ENCODE peak calls at places on chromosomes 2 and 18, in nine cellular contexts. One of them, this sample, is unnamed.

GRCh38 chr2:235047171-235048160 is 95.6 kb downstream of the SH3BP4 start:
- DNase-seq in breast epithelium: no peak
- DNase-seq in RPMI7951: no peak
- DNase-seq in pancreas: peak
- DNase-seq in fibroblast of pulmonary artery: no peak
- DNase-seq in NCI-H460: no peak
- DNase-seq in amniotic stem cell: no peak
- DNase-seq in neural crest cell: no peak
- DNase-seq in GM23338: no peak
- DNase-seq in this sample: no peak

GRCh38 chr2:75465317-75465998 is 95.3 kb downstream of the EVA1A start:
- DNase-seq in breast epithelium: no peak
- DNase-seq in RPMI7951: peak
- DNase-seq in pancreas: no peak
- DNase-seq in fibroblast of pulmonary artery: peak
- DNase-seq in NCI-H460: no peak
- DNase-seq in amniotic stem cell: no peak
- DNase-seq in neural crest cell: no peak
- DNase-seq in GM23338: no peak
- DNase-seq in this sample: peak

GRCh38 chr2:198214108-198214736 is 409.8 kb downstream of the PLCL1 start:
- DNase-seq in breast epithelium: no peak
- DNase-seq in RPMI7951: no peak
- DNase-seq in pancreas: no peak
- DNase-seq in fibroblast of pulmonary artery: peak
- DNase-seq in NCI-H460: peak
- DNase-seq in amniotic stem cell: no peak
- DNase-seq in neural crest cell: no peak
- DNase-seq in GM23338: no peak
- DNase-seq in this sample: no peak

GRCh38 chr2:233764264-233764663 is 4.2 kb downstream of the UGT1A1 start:
- DNase-seq in breast epithelium: no peak
- DNase-seq in RPMI7951: peak
- DNase-seq in pancreas: no peak
- DNase-seq in fibroblast of pulmonary artery: peak
- DNase-seq in NCI-H460: no peak
- DNase-seq in amniotic stem cell: no peak
- DNase-seq in neural crest cell: no peak
- DNase-seq in GM23338: no peak
- DNase-seq in this sample: no peak

GRCh38 chr2:3522851-3523481 is 3.6 kb upstream of the ADI1 start:
- DNase-seq in breast epithelium: no peak
- DNase-seq in RPMI7951: no peak
- DNase-seq in pancreas: no peak
- DNase-seq in fibroblast of pulmonary artery: peak
- DNase-seq in NCI-H460: no peak
- DNase-seq in amniotic stem cell: no peak
- DNase-seq in neural crest cell: no peak
- DNase-seq in GM23338: no peak
- DNase-seq in this sample: peak

GRCh38 chr2:223805008-223805407 is 32.4 kb downstream of the AP1S3 start:
- DNase-seq in breast epithelium: no peak
- DNase-seq in RPMI7951: no peak
- DNase-seq in pancreas: no peak
- DNase-seq in fibroblast of pulmonary artery: no peak
- DNase-seq in NCI-H460: no peak
- DNase-seq in amniotic stem cell: no peak
- DNase-seq in neural crest cell: no peak
- DNase-seq in GM23338: no peak
- DNase-seq in this sample: no peak

GRCh38 chr2:151423760-151424159 is 14.1 kb downstream of the RIF1 start:
- DNase-seq in breast epithelium: no peak
- DNase-seq in RPMI7951: no peak
- DNase-seq in pancreas: no peak
- DNase-seq in fibroblast of pulmonary artery: no peak
- DNase-seq in NCI-H460: no peak
- DNase-seq in amniotic stem cell: no peak
- DNase-seq in neural crest cell: no peak
- DNase-seq in GM23338: no peak
- DNase-seq in this sample: no peak

GRCh38 chr2:164504253-164504652 is 117.0 kb downstream of the GRB14 start:
- DNase-seq in breast epithelium: no peak
- DNase-seq in RPMI7951: no peak
- DNase-seq in pancreas: no peak
- DNase-seq in fibroblast of pulmonary artery: no peak
- DNase-seq in NCI-H460: no peak
- DNase-seq in amniotic stem cell: no peak
- DNase-seq in neural crest cell: no peak
- DNase-seq in GM23338: peak
- DNase-seq in this sample: peak

GRCh38 chr18:14104906-14105748 is 27.1 kb downstream of the ZNF519 start:
- DNase-seq in breast epithelium: no peak
- DNase-seq in RPMI7951: peak
- DNase-seq in pancreas: no peak
- DNase-seq in fibroblast of pulmonary artery: no peak
- DNase-seq in NCI-H460: no peak
- DNase-seq in amniotic stem cell: no peak
- DNase-seq in neural crest cell: no peak
- DNase-seq in GM23338: peak
- DNase-seq in this sample: no peak

GRCh38 chr2:127373362-127374083 is 14.3 kb downstream of the MAP3K2 start:
- DNase-seq in breast epithelium: no peak
- DNase-seq in RPMI7951: no peak
- DNase-seq in pancreas: no peak
- DNase-seq in fibroblast of pulmonary artery: no peak
- DNase-seq in NCI-H460: no peak
- DNase-seq in amniotic stem cell: no peak
- DNase-seq in neural crest cell: no peak
- DNase-seq in GM23338: no peak
- DNase-seq in this sample: no peak

GRCh38 chr2:24820175-24820513 is 26.9 kb downstream of the CENPO start:
- DNase-seq in breast epithelium: no peak
- DNase-seq in RPMI7951: no peak
- DNase-seq in pancreas: no peak
- DNase-seq in fibroblast of pulmonary artery: no peak
- DNase-seq in NCI-H460: no peak
- DNase-seq in amniotic stem cell: no peak
- DNase-seq in neural crest cell: no peak
- DNase-seq in GM23338: no peak
- DNase-seq in this sample: no peak

GRCh38 chr2:127414855-127415592 is 3.2 kb upstream of the PROC start:
- DNase-seq in breast epithelium: no peak
- DNase-seq in RPMI7951: no peak
- DNase-seq in pancreas: no peak
- DNase-seq in fibroblast of pulmonary artery: no peak
- DNase-seq in NCI-H460: no peak
- DNase-seq in amniotic stem cell: no peak
- DNase-seq in neural crest cell: no peak
- DNase-seq in GM23338: no peak
- DNase-seq in this sample: no peak

GRCh38 chr2:69017876-69018275 is 4.9 kb downstream of the ANTXR1 start:
- DNase-seq in breast epithelium: no peak
- DNase-seq in RPMI7951: no peak
- DNase-seq in pancreas: no peak
- DNase-seq in fibroblast of pulmonary artery: no peak
- DNase-seq in NCI-H460: no peak
- DNase-seq in amniotic stem cell: no peak
- DNase-seq in neural crest cell: no peak
- DNase-seq in GM23338: no peak
- DNase-seq in this sample: peak

GRCh38 chr2:47373747-47374146 is 29.2 kb upstream of the MSH2 start:
- DNase-seq in breast epithelium: no peak
- DNase-seq in RPMI7951: peak
- DNase-seq in pancreas: no peak
- DNase-seq in fibroblast of pulmonary artery: no peak
- DNase-seq in NCI-H460: no peak
- DNase-seq in amniotic stem cell: no peak
- DNase-seq in neural crest cell: peak
- DNase-seq in GM23338: peak
- DNase-seq in this sample: no peak

GRCh38 chr2:19786408-19787058 is 115.2 kb downstream of the TTC32 start:
- DNase-seq in breast epithelium: no peak
- DNase-seq in RPMI7951: peak
- DNase-seq in pancreas: no peak
- DNase-seq in fibroblast of pulmonary artery: peak
- DNase-seq in NCI-H460: peak
- DNase-seq in amniotic stem cell: no peak
- DNase-seq in neural crest cell: no peak
- DNase-seq in GM23338: no peak
- DNase-seq in this sample: peak

GRCh38 chr2:31931916-31932315 is 78.9 kb downstream of the MEMO1 start:
- DNase-seq in breast epithelium: no peak
- DNase-seq in RPMI7951: no peak
- DNase-seq in pancreas: no peak
- DNase-seq in fibroblast of pulmonary artery: peak
- DNase-seq in NCI-H460: no peak
- DNase-seq in amniotic stem cell: no peak
- DNase-seq in neural crest cell: no peak
- DNase-seq in GM23338: no peak
- DNase-seq in this sample: no peak

GRCh38 chr2:46076251-46076650 is 221.0 kb upstream of the EPAS1 start:
- DNase-seq in breast epithelium: no peak
- DNase-seq in RPMI7951: peak
- DNase-seq in pancreas: no peak
- DNase-seq in fibroblast of pulmonary artery: no peak
- DNase-seq in NCI-H460: no peak
- DNase-seq in amniotic stem cell: no peak
- DNase-seq in neural crest cell: no peak
- DNase-seq in GM23338: no peak
- DNase-seq in this sample: no peak

GRCh38 chr2:207474871-207475485 is 54.8 kb upstream of the CREB1 start:
- DNase-seq in breast epithelium: no peak
- DNase-seq in RPMI7951: peak
- DNase-seq in pancreas: peak
- DNase-seq in fibroblast of pulmonary artery: peak
- DNase-seq in NCI-H460: peak
- DNase-seq in amniotic stem cell: peak
- DNase-seq in neural crest cell: peak
- DNase-seq in GM23338: peak
- DNase-seq in this sample: peak

GRCh38 chr2:72770879-72771461 is 54.9 kb downstream of the EXOC6B start:
- DNase-seq in breast epithelium: no peak
- DNase-seq in RPMI7951: peak
- DNase-seq in pancreas: peak
- DNase-seq in fibroblast of pulmonary artery: peak
- DNase-seq in NCI-H460: peak
- DNase-seq in amniotic stem cell: peak
- DNase-seq in neural crest cell: peak
- DNase-seq in GM23338: peak
- DNase-seq in this sample: peak

GRCh38 chr2:46119453-46119852 is 177.8 kb upstream of the EPAS1 start:
- DNase-seq in breast epithelium: no peak
- DNase-seq in RPMI7951: no peak
- DNase-seq in pancreas: no peak
- DNase-seq in fibroblast of pulmonary artery: peak
- DNase-seq in NCI-H460: no peak
- DNase-seq in amniotic stem cell: no peak
- DNase-seq in neural crest cell: no peak
- DNase-seq in GM23338: no peak
- DNase-seq in this sample: peak

GRCh38 chr18:55221577-55221976 is 262.3 kb upstream of the CCDC68 start:
- DNase-seq in breast epithelium: no peak
- DNase-seq in RPMI7951: no peak
- DNase-seq in pancreas: no peak
- DNase-seq in fibroblast of pulmonary artery: no peak
- DNase-seq in NCI-H460: no peak
- DNase-seq in amniotic stem cell: no peak
- DNase-seq in neural crest cell: no peak
- DNase-seq in GM23338: peak
- DNase-seq in this sample: no peak

GRCh38 chr2:19746137-19746585 is 155.6 kb downstream of the TTC32 start:
- DNase-seq in breast epithelium: peak
- DNase-seq in RPMI7951: no peak
- DNase-seq in pancreas: no peak
- DNase-seq in fibroblast of pulmonary artery: no peak
- DNase-seq in NCI-H460: no peak
- DNase-seq in amniotic stem cell: no peak
- DNase-seq in neural crest cell: no peak
- DNase-seq in GM23338: no peak
- DNase-seq in this sample: no peak

GRCh38 chr2:15173506-15173905 is 387.6 kb downstream of the NBAS start:
- DNase-seq in breast epithelium: no peak
- DNase-seq in RPMI7951: no peak
- DNase-seq in pancreas: no peak
- DNase-seq in fibroblast of pulmonary artery: no peak
- DNase-seq in NCI-H460: no peak
- DNase-seq in amniotic stem cell: no peak
- DNase-seq in neural crest cell: no peak
- DNase-seq in GM23338: no peak
- DNase-seq in this sample: no peak

GRCh38 chr2:4354678-4355077 is 651.3 kb downstream of the DCDC2C start:
- DNase-seq in breast epithelium: no peak
- DNase-seq in RPMI7951: no peak
- DNase-seq in pancreas: peak
- DNase-seq in fibroblast of pulmonary artery: peak
- DNase-seq in NCI-H460: peak
- DNase-seq in amniotic stem cell: no peak
- DNase-seq in neural crest cell: peak
- DNase-seq in GM23338: peak
- DNase-seq in this sample: no peak

This sample was measured in cardiac muscle cell.